ENCODE peak calls at places on chromosome 17, in five cellular contexts. Q is suprapubic skin, J is H9, K is body of pancreas, C is GM23248. Z is an unnamed sample. For H3K4me1, the result is how much of the 10 kb centered on the place peaks cover.

GRCh38 chr17:36082062-36082461 is 7.9 kb downstream of the CCL3 start:
- DNase-seq in Q (no peak), J (no peak), K (no peak), C (no peak), Z (peak)

GRCh38 chr17:47699536-47699840 is 5.5 kb downstream of the TBKBP1 start:
- DNase-seq in Q (no peak), J (no peak), K (no peak), C (no peak), Z (no peak)

GRCh38 chr17:2122641-2123302 is 67.9 kb downstream of the HIC1 start:
- DNase-seq in Q (peak), J (no peak), K (peak), C (peak), Z (no peak)

GRCh38 chr17:55549140-55549539 is 37.9 kb upstream of the SMIM36 start:
- DNase-seq in Q (no peak), J (no peak), K (no peak), C (peak), Z (no peak)

GRCh38 chr17:42438600-42439567 is 15.8 kb upstream of the CAVIN1 start:
- DNase-seq in Q (peak), J (peak), K (peak), C (peak), Z (peak)

GRCh38 chr17:80703109-80703508 is 158.5 kb downstream of the RPTOR start:
- DNase-seq in Q (no peak), J (no peak), K (no peak), C (no peak), Z (peak)

GRCh38 chr17:59431606-59432005 is 100.2 kb downstream of the YPEL2 start:
- DNase-seq in Q (no peak), J (no peak), K (no peak), C (no peak), Z (no peak)

GRCh38 chr17:75498726-75499213 is 16.6 kb downstream of the CASKIN2 start:
- DNase-seq in Q (no peak), J (peak), K (no peak), C (no peak), Z (no peak)

GRCh38 chr17:59038734-59039133 is 67.9 kb downstream of the TRIM37 start:
- DNase-seq in Q (no peak), J (no peak), K (peak), C (peak), Z (no peak)

GRCh38 chr17:56624947-56625346 is 31.4 kb downstream of the NOG start:
- DNase-seq in Q (no peak), J (no peak), K (no peak), C (no peak), Z (no peak)

GRCh38 chr17:12983986-12984932 is 33.6 kb downstream of the ELAC2 start:
- DNase-seq in Q (no peak), J (no peak), K (peak), C (peak), Z (no peak)

GRCh38 chr17:80793421-80793820 is 198.2 kb upstream of the CHMP6 start:
- DNase-seq in Q (no peak), J (no peak), K (no peak), C (no peak), Z (no peak)

GRCh38 chr17:3959295-3959899 is 4.8 kb downstream of the ATP2A3 start:
- DNase-seq in Q (no peak), J (no peak), K (peak), C (peak), Z (peak)

GRCh38 chr17:53749178-53749577 is 73.5 kb upstream of the KIF2B start:
- DNase-seq in Q (no peak), J (peak), K (peak), C (peak), Z (peak)

GRCh38 chr17:74907012-74907411 is 13.6 kb upstream of the FADS6 start:
- DNase-seq in Q (no peak), J (no peak), K (no peak), C (no peak), Z (no peak)

GRCh38 chr17:79618383-79619067 is 7.7 kb upstream of the RBFOX3 start:
- DNase-seq in Q (peak), J (peak), K (peak), C (no peak), Z (no peak)

GRCh38 chr17:50199651-50200446 is 1.6 kb downstream of the COL1A1 start:
- DNase-seq in Q (peak), J (peak), K (peak), C (peak), Z (peak)

GRCh38 chr17:50953831-50954601 is 87.9 kb upstream of the TOB1 start:
- DNase-seq in Q (peak), J (peak), K (no peak), C (peak), Z (peak)

GRCh38 chr17:38893612-38894011 is 23.8 kb downstream of the LASP1 start:
- DNase-seq in Q (no peak), J (peak), K (no peak), C (peak), Z (no peak)

GRCh38 chr17:10337136-10337535 is 35.7 kb downstream of the MYH13 start:
- DNase-seq in Q (no peak), J (no peak), K (no peak), C (peak), Z (no peak)

GRCh38 chr17:50208611-50209061 is 7.2 kb upstream of the COL1A1 start:
- DNase-seq in Q (no peak), J (no peak), K (no peak), C (peak), Z (no peak)

GRCh38 chr17:2025622-2026309 is 632 bp upstream of the RTN4RL1 start:
- DNase-seq in Q (peak), J (peak), K (peak), C (peak), Z (peak)

GRCh38 chr17:44898768-44899073 is 524 bp downstream of the EFTUD2 start:
- DNase-seq in Q (no peak), J (no peak), K (no peak), C (peak), Z (no peak)

GRCh38 chr17:11144358-11145233 is 96.4 kb upstream of the SHISA6 start:
- DNase-seq in Q (no peak), J (peak), K (peak), C (peak), Z (peak)

GRCh38 chr17:74252272-74252671 is 21.8 kb upstream of the DNAI2 start:
- DNase-seq in Q (no peak), J (no peak), K (no peak), C (no peak), Z (no peak)

GRCh38 chr17:882827-883585 is 96.6 kb downstream of the NXN start:
- DNase-seq in Q (peak), J (peak), K (peak), C (peak), Z (no peak)

GRCh38 chr17:60138769-60139437 is 10.9 kb upstream of the CA4 start:
- DNase-seq in Q (no peak), J (no peak), K (no peak), C (no peak), Z (no peak)

GRCh38 chr17:60720763-60721531 is 43.3 kb downstream of the BCAS3 start:
- DNase-seq in Q (no peak), J (peak), K (peak), C (peak), Z (peak)

GRCh38 chr17:56347646-56348045 is 194.4 kb downstream of the ANKFN1 start:
- DNase-seq in Q (no peak), J (no peak), K (no peak), C (no peak), Z (no peak)

DNA sequence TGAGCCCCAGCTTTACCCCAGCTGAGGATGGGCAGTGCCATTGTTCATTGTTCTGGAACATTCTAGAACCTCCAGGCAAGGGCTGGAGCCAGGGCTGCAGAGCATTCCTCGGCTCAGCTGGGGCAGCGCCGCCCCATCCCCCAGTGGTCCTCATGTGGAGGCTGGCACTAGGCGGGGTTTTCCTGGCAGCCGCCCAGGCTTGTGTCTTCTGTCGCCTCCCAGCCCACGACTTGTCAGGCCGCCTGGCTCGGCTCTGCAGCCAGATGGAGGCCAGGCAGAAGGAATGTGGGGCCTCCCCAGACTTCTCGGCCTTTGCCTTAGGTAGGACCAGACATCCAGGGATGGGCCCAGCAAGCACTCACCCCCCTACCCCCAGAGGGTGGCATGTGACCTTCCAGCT is at the start of gene TMEM95:
- DNase-seq in Q (peak), J (no peak), K (no peak), C (peak), Z (no peak)
- H3K4me1 ChIP-seq in Q (half or more), J (under half), K (under half), C (under half), Z (under half)

GRCh38 chr17:35052780-35053179 is 10.7 kb downstream of the RFFL start:
- DNase-seq in Q (no peak), J (no peak), K (no peak), C (peak), Z (no peak)

GRCh38 chr17:35052240-35052608 is 11.3 kb downstream of the RFFL start:
- DNase-seq in Q (no peak), J (no peak), K (no peak), C (peak), Z (no peak)

GRCh38 chr17:35051183-35051578 is 12.3 kb downstream of the RFFL start:
- DNase-seq in Q (no peak), J (no peak), K (no peak), C (no peak), Z (peak)

GRCh38 chr17:35053204-35053603 is 10.3 kb downstream of the RFFL start:
- DNase-seq in Q (no peak), J (no peak), K (no peak), C (no peak), Z (no peak)

GRCh38 chr17:35051579-35052239 is 11.8 kb downstream of the RFFL start:
- DNase-seq in Q (no peak), J (no peak), K (no peak), C (peak), Z (peak)
- H3K4me1 ChIP-seq in Q (under half), J (under half), K (half or more), C (under half), Z (under half)

DNA sequence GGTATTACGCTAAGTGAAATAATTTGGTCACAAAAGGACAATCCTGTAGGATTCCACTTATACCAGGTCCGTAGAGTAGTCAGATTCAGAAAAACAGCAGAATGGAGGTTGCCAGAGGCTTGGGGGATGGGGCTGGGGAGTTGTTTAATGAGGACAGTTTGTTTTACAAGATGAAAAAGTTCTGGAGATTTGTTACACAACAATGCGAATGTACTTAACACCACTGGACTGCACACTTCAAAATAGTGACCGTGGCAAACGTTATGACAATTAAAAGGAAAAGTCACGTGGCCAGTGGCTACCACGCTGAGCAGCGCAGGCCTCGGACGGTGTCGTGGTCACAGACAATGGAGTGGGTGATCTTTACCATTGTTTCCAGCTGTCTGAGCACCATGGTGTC is 338.1 kb downstream of the SEC14L1 start:
- DNase-seq in Q (no peak), J (no peak), K (no peak), C (no peak), Z (no peak)
- H3K4me1 ChIP-seq in Q (half or more), J (under half), K (under half), C (under half), Z (under half)

GRCh38 chr17:40377832-40378231 is 13.3 kb upstream of the GJD3 start:
- DNase-seq in Q (no peak), J (no peak), K (no peak), C (no peak), Z (no peak)

GRCh38 chr17:40378966-40379365 is 14.4 kb upstream of the GJD3 start:
- DNase-seq in Q (no peak), J (no peak), K (no peak), C (no peak), Z (no peak)

GRCh38 chr17:40382251-40382650 is 17.7 kb upstream of the GJD3 start:
- DNase-seq in Q (no peak), J (no peak), K (no peak), C (no peak), Z (no peak)
- H3K4me1 ChIP-seq in Q (under half), J (under half), K (under half), C (under half), Z (under half)

GRCh38 chr17:77459018-77459755 is 318.4 kb downstream of the SEC14L1 start:
- DNase-seq in Q (no peak), J (no peak), K (no peak), C (no peak), Z (no peak)

GRCh38 chr17:77456271-77456950 is 315.6 kb downstream of the SEC14L1 start:
- DNase-seq in Q (no peak), J (no peak), K (no peak), C (no peak), Z (no peak)

GRCh38 chr17:77456951-77457548 is 316.3 kb downstream of the SEC14L1 start:
- DNase-seq in Q (no peak), J (no peak), K (no peak), C (no peak), Z (no peak)

GRCh38 chr17:77458202-77459017 is 317.6 kb downstream of the SEC14L1 start:
- DNase-seq in Q (no peak), J (no peak), K (no peak), C (no peak), Z (no peak)

GRCh38 chr17:77457572-77458201 is 316.9 kb downstream of the SEC14L1 start:
- DNase-seq in Q (no peak), J (no peak), K (no peak), C (no peak), Z (no peak)
- H3K4me1 ChIP-seq in Q (half or more), J (under half), K (half or more), C (under half), Z (under half)

DNA sequence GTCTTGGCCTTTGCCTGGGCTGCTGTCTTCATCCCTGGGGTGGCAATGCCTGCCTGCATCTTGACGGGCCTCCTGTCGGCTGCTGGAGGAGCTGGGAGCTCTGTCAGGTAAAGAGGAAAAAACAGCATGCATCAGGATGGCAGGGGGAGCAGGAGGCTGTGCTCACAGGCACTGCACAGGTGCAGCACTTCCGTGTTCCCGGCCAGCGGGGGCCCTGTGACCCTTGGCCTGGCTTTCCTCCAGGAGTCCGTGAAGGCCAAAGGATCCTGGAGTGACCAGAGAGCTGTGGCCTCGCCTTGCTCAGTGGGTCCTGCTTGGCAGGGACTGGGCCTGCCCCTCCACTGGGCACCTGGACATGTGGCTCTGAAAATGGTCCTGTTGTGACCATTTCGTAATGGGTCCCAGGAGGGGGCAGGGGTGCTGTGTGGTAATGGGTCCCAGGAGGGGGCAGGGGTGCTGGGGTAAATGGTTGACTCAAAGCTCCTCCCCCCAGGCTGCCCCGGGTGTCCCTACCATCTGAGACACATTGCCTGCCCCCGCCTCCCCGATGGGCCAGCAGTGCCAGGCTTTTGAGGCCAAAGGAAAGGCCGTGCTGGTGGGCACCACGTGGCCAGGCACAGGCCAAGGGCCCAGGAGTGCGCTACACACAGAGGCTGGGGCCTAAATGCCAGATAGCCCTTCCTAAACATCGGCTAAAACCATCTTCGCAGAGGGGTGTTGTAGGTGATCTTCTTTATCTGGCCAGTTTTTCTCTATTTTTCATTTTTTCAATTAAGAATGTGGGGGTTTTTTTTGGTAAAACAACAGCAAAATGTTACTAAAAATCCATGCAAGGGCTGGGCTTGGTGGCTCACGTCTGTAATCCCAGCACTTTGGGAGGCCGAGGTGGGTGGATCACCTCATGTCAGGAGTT is 4.0 kb upstream of the FASN start:
- DNase-seq in Q (no peak), J (no peak), K (peak), C (no peak), Z (no peak)
- H3K4me1 ChIP-seq in Q (half or more), J (under half), K (half or more), C (under half), Z (under half)

GRCh38 chr17:77085916-77086432 is 54.8 kb upstream of the SEC14L1 start:
- DNase-seq in Q (no peak), J (no peak), K (no peak), C (no peak), Z (no peak)

GRCh38 chr17:77088455-77089117 is 52.2 kb upstream of the SEC14L1 start:
- DNase-seq in Q (peak), J (peak), K (peak), C (peak), Z (peak)

GRCh38 chr17:77086433-77087010 is 54.2 kb upstream of the SEC14L1 start:
- DNase-seq in Q (peak), J (peak), K (peak), C (peak), Z (peak)

GRCh38 chr17:77089118-77089477 is 51.7 kb upstream of the SEC14L1 start:
- DNase-seq in Q (no peak), J (no peak), K (peak), C (peak), Z (peak)

GRCh38 chr17:77087650-77088454 is 52.9 kb upstream of the SEC14L1 start:
- DNase-seq in Q (no peak), J (no peak), K (no peak), C (no peak), Z (no peak)
- H3K4me1 ChIP-seq in Q (under half), J (under half), K (under half), C (under half), Z (under half)

GRCh38 chr17:82297804-82298537 is 19.4 kb downstream of the CD7 start:
- DNase-seq in Q (peak), J (no peak), K (peak), C (peak), Z (peak)

GRCh38 chr17:82300707-82301270 is 16.6 kb downstream of the CD7 start:
- DNase-seq in Q (peak), J (peak), K (peak), C (peak), Z (peak)

GRCh38 chr17:82298538-82299421 is 18.6 kb downstream of the CD7 start:
- DNase-seq in Q (peak), J (no peak), K (no peak), C (no peak), Z (no peak)

GRCh38 chr17:82300228-82300627 is 17.2 kb downstream of the CD7 start:
- DNase-seq in Q (peak), J (no peak), K (no peak), C (no peak), Z (no peak)

GRCh38 chr17:82299452-82299851 is 18.0 kb downstream of the CD7 start:
- DNase-seq in Q (peak), J (peak), K (no peak), C (no peak), Z (no peak)
- H3K4me1 ChIP-seq in Q (half or more), J (under half), K (half or more), C (under half), Z (under half)

GRCh38 chr17:72444517-72445054 is 323.8 kb downstream of the SOX9 start:
- DNase-seq in Q (no peak), J (no peak), K (no peak), C (no peak), Z (no peak)
- H3K4me1 ChIP-seq in Q (under half), J (under half), K (under half), C (under half), Z (under half)

GRCh38 chr17:28935744-28936460 is 15.4 kb downstream of the PHF12 start:
- DNase-seq in Q (no peak), J (no peak), K (no peak), C (no peak), Z (no peak)
- H3K4me1 ChIP-seq in Q (under half), J (under half), K (half or more), C (under half), Z (under half)